ENCODE peak calls at places on chromosomes 7 and 10, in four cellular contexts. One of them, this sample, is unnamed.

GRCh38 chr7:22319424-22320403 is 37.2 kb downstream of the RAPGEF5 start:
- DNase-seq in HuH-7: no peak
- DNase-seq in cerebellum: no peak
- DNase-seq in NCI-H526: peak
- DNase-seq in this sample: no peak

GRCh38 chr7:50649259-50649885 is 84.2 kb upstream of the DDC start:
- DNase-seq in HuH-7: no peak
- DNase-seq in NCI-H526: no peak
- DNase-seq in cerebellum: no peak
- DNase-seq in this sample: no peak

GRCh38 chr10:97399843-97400545 is 1.1 kb downstream of the RRP12 start:
- DNase-seq in cerebellum: no peak
- DNase-seq in HuH-7: peak
- DNase-seq in NCI-H526: peak
- DNase-seq in this sample: no peak

GRCh38 chr10:19432000-19432399 is 383.4 kb downstream of the MALRD1 start:
- DNase-seq in cerebellum: no peak
- DNase-seq in NCI-H526: no peak
- DNase-seq in HuH-7: no peak
- DNase-seq in this sample: no peak

GRCh38 chr10:88992945-88993537 is 2.4 kb downstream of the FAS start:
- DNase-seq in HuH-7: no peak
- DNase-seq in cerebellum: no peak
- DNase-seq in NCI-H526: peak
- DNase-seq in this sample: peak

GRCh38 chr10:24722676-24723385 is 856 bp downstream of the ARHGAP21 start:
- DNase-seq in NCI-H526: peak
- DNase-seq in HuH-7: peak
- DNase-seq in cerebellum: peak
- DNase-seq in this sample: peak

GRCh38 chr7:87984088-87984487 is 50.0 kb downstream of the ADAM22 start:
- DNase-seq in NCI-H526: no peak
- DNase-seq in cerebellum: no peak
- DNase-seq in HuH-7: no peak
- DNase-seq in this sample: no peak

GRCh38 chr7:91949221-91950009 is 8.8 kb downstream of the AKAP9 start:
- DNase-seq in cerebellum: no peak
- DNase-seq in HuH-7: no peak
- DNase-seq in NCI-H526: no peak
- DNase-seq in this sample: no peak

GRCh38 chr7:142496545-142496991 is 238.7 kb upstream of the PRSS58 start:
- DNase-seq in NCI-H526: peak
- DNase-seq in cerebellum: no peak
- DNase-seq in HuH-7: peak
- DNase-seq in this sample: peak

GRCh38 chr10:100878291-100878910 is 34.4 kb upstream of the SLF2 start:
- DNase-seq in cerebellum: peak
- DNase-seq in NCI-H526: peak
- DNase-seq in HuH-7: peak
- DNase-seq in this sample: peak

GRCh38 chr10:110525349-110526260 is 27.9 kb downstream of the DUSP5 start:
- DNase-seq in cerebellum: no peak
- DNase-seq in NCI-H526: no peak
- DNase-seq in HuH-7: no peak
- DNase-seq in this sample: no peak

GRCh38 chr10:77056650-77057049 is 581.0 kb downstream of the KCNMA1 start:
- DNase-seq in cerebellum: no peak
- DNase-seq in NCI-H526: no peak
- DNase-seq in HuH-7: no peak
- DNase-seq in this sample: no peak

GRCh38 chr10:99926925-99927718 is 82.6 kb downstream of the DNMBP start:
- DNase-seq in HuH-7: no peak
- DNase-seq in cerebellum: no peak
- DNase-seq in NCI-H526: no peak
- DNase-seq in this sample: peak

GRCh38 chr10:102632394-102633062 is 11.8 kb upstream of the TRIM8 start:
- DNase-seq in cerebellum: no peak
- DNase-seq in NCI-H526: no peak
- DNase-seq in HuH-7: no peak
- DNase-seq in this sample: no peak

GRCh38 chr10:82505009-82505408 is 630.0 kb downstream of the NRG3 start:
- DNase-seq in HuH-7: no peak
- DNase-seq in cerebellum: no peak
- DNase-seq in NCI-H526: no peak
- DNase-seq in this sample: no peak

GRCh38 chr10:5894873-5895272 is 4.8 kb downstream of the FBH1 start:
- DNase-seq in NCI-H526: no peak
- DNase-seq in HuH-7: no peak
- DNase-seq in cerebellum: no peak
- DNase-seq in this sample: no peak

GRCh38 chr10:124020871-124021823 is 72.3 kb downstream of the CHST15 start:
- DNase-seq in HuH-7: no peak
- DNase-seq in NCI-H526: peak
- DNase-seq in cerebellum: no peak
- DNase-seq in this sample: peak

GRCh38 chr10:133039823-133040704 is 47.7 kb upstream of the ADGRA1 start:
- DNase-seq in cerebellum: no peak
- DNase-seq in NCI-H526: peak
- DNase-seq in HuH-7: no peak
- DNase-seq in this sample: no peak

GRCh38 chr10:114274616-114275453 is 35.8 kb downstream of the VWA2 start:
- DNase-seq in HuH-7: no peak
- DNase-seq in cerebellum: no peak
- DNase-seq in NCI-H526: no peak
- DNase-seq in this sample: no peak

GRCh38 chr10:110919971-110920881 is 822 bp downstream of the SHOC2 start:
- DNase-seq in HuH-7: no peak
- DNase-seq in cerebellum: peak
- DNase-seq in NCI-H526: peak
- DNase-seq in this sample: peak